ENCODE peak calls at places on chromosomes 4 and X, in seven cellular contexts. K, T, X, E, G, A and U are unnamed samples.

GRCh38 chr4:186931519-186931918 is 207.9 kb upstream of the FAT1 start:
- DNase-seq in G (no peak), X (no peak), K (no peak), T (no peak), A (no peak), E (no peak), U (no peak)

GRCh38 chr4:163748474-163748873 is 254.0 kb downstream of the TMA16 start:
- DNase-seq in A (no peak), T (no peak), X (no peak), K (no peak), E (no peak), G (no peak), U (peak)

GRCh38 chrX:23598561-23598960 is 68.7 kb upstream of the PRDX4 start:
- DNase-seq in T (no peak), E (no peak), X (no peak), A (no peak), G (no peak), K (no peak), U (no peak)

GRCh38 chr4:171846232-171846631 is 33.0 kb downstream of the GALNTL6 start:
- DNase-seq in X (peak), E (peak), K (peak), G (peak), A (peak), T (no peak), U (no peak)

GRCh38 chr4:143411527-143412480 is 75.1 kb downstream of the GAB1 start:
- DNase-seq in A (peak), K (no peak), X (no peak), G (no peak), T (no peak), E (no peak), U (no peak)

GRCh38 chr4:11698846-11699590 is 270.3 kb upstream of the HS3ST1 start:
- DNase-seq in K (no peak), E (no peak), A (peak), G (peak), T (no peak), X (no peak), U (peak)

GRCh38 chr4:23324291-23324690 is 565.6 kb downstream of the PPARGC1A start:
- DNase-seq in G (no peak), A (no peak), T (no peak), X (no peak), K (no peak), E (no peak), U (no peak)

GRCh38 chrX:150162141-150162540 is 201.0 kb upstream of the MAMLD1 start:
- DNase-seq in G (peak), A (no peak), T (no peak), X (no peak), E (no peak), K (no peak), U (no peak)

GRCh38 chr4:87679449-87680169 is 29.5 kb downstream of the DMP1 start:
- DNase-seq in E (peak), A (peak), T (peak), K (peak), G (peak), X (peak), U (no peak)

GRCh38 chr4:184252136-184253071 is 34.7 kb upstream of the ENPP6 start:
- DNase-seq in A (no peak), K (no peak), E (no peak), X (no peak), T (no peak), G (no peak), U (no peak)

GRCh38 chr4:138555584-138555983 is 313.4 kb upstream of the SLC7A11 start:
- DNase-seq in K (peak), G (no peak), X (peak), E (no peak), T (no peak), A (no peak), U (no peak)

GRCh38 chr4:141759796-141760425 is 123.5 kb downstream of the IL15 start:
- DNase-seq in T (no peak), E (no peak), K (no peak), X (no peak), A (peak), G (no peak), U (no peak)

GRCh38 chr4:70841951-70842350 is 2.3 kb upstream of the GRSF1 start:
- DNase-seq in G (no peak), T (no peak), X (no peak), A (no peak), E (no peak), K (no peak), U (no peak)

GRCh38 chr4:25656031-25656430 is 380 bp downstream of the SLC34A2 start:
- DNase-seq in A (no peak), X (no peak), K (no peak), G (no peak), E (no peak), T (no peak), U (no peak)

GRCh38 chrX:26783512-26784225 is 567.7 kb downstream of the MAGEB5 start:
- DNase-seq in K (peak), G (peak), X (peak), T (no peak), A (peak), E (peak), U (peak)

GRCh38 chr4:26320453-26321325 is at the start of gene RBPJ:
- DNase-seq in G (peak), E (peak), K (peak), X (peak), A (peak), T (peak), U (peak)

GRCh38 chr4:48269861-48270515 is 350 bp upstream of the TEC start:
- DNase-seq in T (peak), A (peak), G (peak), X (peak), E (peak), K (peak), U (no peak)

GRCh38 chr4:7892212-7893019 is 47.2 kb downstream of the AFAP1 start:
- DNase-seq in E (no peak), A (no peak), K (no peak), X (no peak), T (no peak), G (no peak), U (no peak)

GRCh38 chr4:3177905-3178304 is 71.1 kb upstream of the MSANTD1 start:
- DNase-seq in A (no peak), T (no peak), K (no peak), X (no peak), G (no peak), E (no peak), U (no peak)

GRCh38 chr4:109600431-109600830 is 40.4 kb downstream of the MCUB start:
- DNase-seq in X (no peak), T (no peak), E (no peak), G (no peak), A (no peak), K (no peak), U (no peak)

GRCh38 chrX:43003204-43003565 is 225.2 kb upstream of the PPP1R2C start:
- DNase-seq in K (no peak), X (no peak), G (no peak), T (no peak), E (no peak), A (no peak), U (no peak)

GRCh38 chrX:153866302-153867019 is 19.5 kb downstream of the L1CAM start:
- DNase-seq in G (no peak), K (no peak), E (no peak), A (no peak), X (no peak), T (no peak), U (no peak)

GRCh38 chr4:111556861-111557260 is 588.4 kb upstream of the FAM241A start:
- DNase-seq in G (no peak), A (no peak), E (no peak), K (no peak), T (no peak), X (no peak), U (no peak)

GRCh38 chr4:10879411-10880110 is 195.0 kb upstream of the CLNK start:
- DNase-seq in G (no peak), A (no peak), K (no peak), X (no peak), E (no peak), T (no peak), U (no peak)

GRCh38 chr4:26346203-26346620 is 25.4 kb downstream of the RBPJ start:
- DNase-seq in G (no peak), A (peak), K (no peak), T (no peak), E (no peak), X (peak), U (no peak)

GRCh38 chr4:2933566-2934076 is 29.6 kb downstream of the NOP14 start:
- DNase-seq in T (no peak), E (no peak), G (no peak), X (no peak), K (no peak), A (peak), U (no peak)

GRCh38 chr4:65416875-65417274 is 253.4 kb downstream of the EPHA5 start:
- DNase-seq in G (no peak), A (peak), T (no peak), X (no peak), K (no peak), E (no peak), U (no peak)

GRCh38 chrX:120271218-120271617 is 20.6 kb downstream of the ZBTB33 start:
- DNase-seq in E (no peak), T (no peak), K (no peak), G (no peak), X (no peak), A (no peak), U (no peak)

GRCh38 chr4:40193018-40193571 is 3.7 kb upstream of the RHOH start:
- DNase-seq in A (no peak), X (peak), K (peak), T (no peak), G (no peak), E (no peak), U (no peak)

GRCh38 chr4:124890522-124890921 is 178.0 kb upstream of the ANKRD50 start:
- DNase-seq in G (no peak), T (no peak), E (no peak), X (no peak), K (no peak), A (no peak), U (no peak)

GRCh38 chr4:12050357-12050756 is 621.7 kb upstream of the HS3ST1 start:
- DNase-seq in A (no peak), X (no peak), E (peak), T (no peak), G (no peak), K (no peak), U (no peak)

GRCh38 chr4:125266901-125267601 is 47.7 kb upstream of the FAT4 start:
- DNase-seq in E (no peak), G (no peak), T (no peak), K (no peak), X (no peak), A (no peak), U (no peak)

GRCh38 chrX:9222299-9222698 is 188.4 kb upstream of the FAM9B start:
- DNase-seq in E (no peak), A (no peak), X (no peak), K (no peak), T (no peak), G (no peak), U (no peak)

GRCh38 chr4:46648088-46648744 is 258.3 kb upstream of the GABRA2 start:
- DNase-seq in A (no peak), X (peak), K (peak), E (peak), T (no peak), G (no peak), U (peak)

GRCh38 chrX:87873347-87873941 is 355.8 kb downstream of the KLHL4 start:
- DNase-seq in G (no peak), K (peak), T (no peak), A (no peak), X (no peak), E (no peak), U (no peak)

GRCh38 chrX:45447995-45448394 is 247.3 kb upstream of the DIPK2B start:
- DNase-seq in K (no peak), T (no peak), E (no peak), G (no peak), A (no peak), X (no peak), U (no peak)

GRCh38 chrX:9665113-9665512 is 100.5 kb downstream of the GPR143 start:
- DNase-seq in X (no peak), A (peak), E (no peak), K (no peak), T (no peak), G (no peak), U (no peak)

GRCh38 chr4:2480649-2481048 is 11.7 kb downstream of the RNF4 start:
- DNase-seq in E (no peak), T (no peak), G (no peak), X (no peak), A (no peak), K (no peak), U (no peak)

DNA sequence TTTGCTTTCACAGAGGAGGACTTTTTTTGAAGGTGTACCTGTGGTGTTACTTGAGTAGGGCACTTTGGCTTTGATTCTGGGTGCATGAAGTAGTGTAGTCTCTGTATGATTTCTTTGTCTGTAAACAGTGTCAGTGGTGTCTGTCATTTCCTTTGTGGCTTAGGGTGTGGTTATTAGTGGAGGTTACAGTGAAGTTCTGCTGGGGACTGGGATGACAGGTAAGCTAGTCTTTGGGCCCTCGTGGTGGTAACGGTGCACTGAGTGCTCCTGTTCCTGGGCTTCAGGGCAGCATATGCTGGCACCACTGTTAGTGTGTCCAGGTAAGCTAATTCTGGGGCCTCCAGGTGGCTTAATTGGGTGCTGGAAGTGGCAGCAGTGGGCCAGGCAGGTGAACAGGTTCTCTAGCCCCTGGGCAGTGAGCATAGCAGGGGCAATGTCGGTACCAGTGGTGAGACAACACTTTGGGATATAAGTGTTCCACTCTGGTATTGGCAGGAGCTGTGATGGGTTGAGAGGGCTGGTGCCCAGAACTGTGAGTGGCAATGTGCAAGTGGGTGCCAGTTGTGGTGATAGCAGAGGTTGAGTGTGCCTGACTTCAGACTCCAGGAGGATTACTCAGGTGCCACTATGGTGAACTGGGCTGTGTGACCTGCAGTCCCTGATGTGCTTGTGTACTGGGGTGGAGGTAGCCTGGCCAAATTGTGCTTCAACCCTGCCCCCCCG is 26.0 kb upstream of the VSIG1 start:
- DNase-seq in X (no peak), A (no peak), E (no peak), T (no peak), G (no peak), K (no peak), U (no peak)
- H3K9ac ChIP-seq in X (no peak), A (no peak), E (no peak), T (no peak), G (no peak), K (no peak), U (no peak)

GRCh38 chrX:145816607-145817298 is 876 bp upstream of the SLITRK2 start:
- DNase-seq in A (no peak), G (no peak), E (no peak), K (no peak), T (no peak), X (no peak), U (no peak)

GRCh38 chrX:145820825-145821224 is 3.2 kb downstream of the SLITRK2 start:
- DNase-seq in E (no peak), T (no peak), A (no peak), X (no peak), K (no peak), G (no peak), U (no peak)

GRCh38 chrX:145817299-145817665 is 347 bp upstream of the SLITRK2 start:
- DNase-seq in X (no peak), K (no peak), E (no peak), T (no peak), G (no peak), A (no peak), U (no peak)

GRCh38 chrX:145818522-145819075 is 970 bp downstream of the SLITRK2 start:
- DNase-seq in E (no peak), G (no peak), A (no peak), T (no peak), X (no peak), K (no peak), U (no peak)

GRCh38 chrX:145817666-145818521 is at the start of gene SLITRK2:
- DNase-seq in T (no peak), X (no peak), G (no peak), E (peak), A (no peak), K (no peak), U (no peak)
- TF ChIP-seq EZH2 in T (no peak), X (no peak), G (no peak), E (peak), A (no peak), K (no peak), U (no peak)

GRCh38 chr4:29581469-29581868 is 1138.7 kb upstream of the PCDH7 start:
- DNase-seq in K (no peak), A (peak), X (no peak), G (no peak), E (no peak), T (no peak), U (no peak)
- TF ChIP-seq POLR2AphosphoS5 in K (no peak), A (no peak), X (no peak), G (no peak), E (no peak), T (no peak), U (no peak)

DNA sequence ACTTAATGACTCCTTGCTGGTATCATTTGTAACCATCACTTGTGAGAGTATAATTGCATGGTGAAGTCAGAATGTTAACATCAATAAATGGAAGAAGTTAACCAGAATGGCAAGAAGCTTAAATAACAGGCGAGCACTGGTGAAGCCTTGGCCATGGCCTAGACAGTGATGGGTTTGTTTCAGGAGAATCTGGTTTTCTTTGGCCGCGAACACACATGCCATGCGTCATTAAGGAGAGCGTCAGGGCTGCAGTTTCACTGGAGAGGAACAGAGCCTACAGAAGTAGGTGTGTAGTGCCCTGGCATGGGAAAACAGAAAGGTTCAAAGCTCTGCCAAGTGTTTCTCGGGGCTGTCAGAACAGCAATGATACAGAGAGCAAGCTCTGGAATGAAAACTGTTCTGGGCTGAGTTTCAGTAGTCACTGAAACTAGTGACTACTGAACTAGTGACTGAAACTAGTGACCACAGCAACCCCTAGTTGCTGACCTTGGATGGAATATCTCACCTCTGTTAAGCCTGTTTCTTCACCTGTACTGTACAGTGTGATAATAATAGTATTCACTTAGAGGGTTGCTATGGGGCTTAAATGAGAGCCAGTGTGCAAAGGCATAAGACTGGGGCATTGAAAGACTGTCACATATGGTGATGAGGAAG is 93.8 kb downstream of the C4orf51 start:
- DNase-seq in A (no peak), K (no peak), E (no peak), X (no peak), G (no peak), T (peak), U (no peak)
- H3K9ac ChIP-seq in A (no peak), K (no peak), E (no peak), X (no peak), G (no peak), T (no peak), U (no peak)

GRCh38 chr4:13530823-13531608 is 13.3 kb downstream of the NKX3-2 start:
- DNase-seq in A (no peak), E (no peak), T (no peak), G (no peak), X (peak), K (no peak), U (no peak)
- TF ChIP-seq EZH2 in A (peak), E (peak), T (no peak), G (no peak), X (no peak), K (no peak), U (no peak)

GRCh38 chr4:107654694-107655093 is 65.3 kb downstream of the PAPSS1 start:
- DNase-seq in T (no peak), X (peak), A (no peak), E (no peak), K (peak), G (no peak), U (no peak)
- TF ChIP-seq POLR2AphosphoS5 in T (no peak), X (no peak), A (no peak), E (no peak), K (no peak), G (no peak), U (no peak)

GRCh38 chr4:146742416-146742815 is 103.7 kb downstream of the POU4F2 start:
- DNase-seq in G (no peak), A (no peak), E (no peak), X (no peak), K (no peak), T (no peak), U (no peak)
- H3K9ac ChIP-seq in G (no peak), A (no peak), E (no peak), X (no peak), K (no peak), T (no peak), U (no peak)

GRCh38 chr4:123200417-123200945 is 196.1 kb upstream of the SPRY1 start:
- DNase-seq in T (no peak), A (no peak), K (no peak), G (no peak), E (no peak), X (no peak), U (no peak)
- TF ChIP-seq EZH2 in T (no peak), A (no peak), K (no peak), G (no peak), E (no peak), X (no peak), U (no peak)